ENCODE peak calls at places on chromosomes 16 and 17, in nine cellular contexts. B is brain microvascular endothelial cell, P is tibial artery, L is kidney epithelial cell, D is AG04450, Q is lung, R is MCF 10A, K is ovary, Y is bronchial epithelial cell. C is an unnamed sample.

GRCh38 chr17:20085283-20085875 is 76.2 kb downstream of the SPECC1 start:
- DNase-seq in B (no peak), P (no peak), L (no peak), D (no peak), Q (no peak), R (no peak), K (no peak), Y (no peak), C (no peak)

GRCh38 chr17:65987988-65988387 is 203.9 kb downstream of the CEP112 start:
- DNase-seq in B (peak), P (no peak), L (no peak), D (peak), Q (no peak), R (peak), K (no peak), Y (peak), C (no peak)

GRCh38 chr17:58760248-58760647 is 4.6 kb downstream of the PPM1E start:
- DNase-seq in B (no peak), P (no peak), L (no peak), D (no peak), Q (no peak), R (no peak), K (no peak), Y (no peak), C (no peak)

GRCh38 chr16:72111653-72112451 is 18.2 kb downstream of the DHX38 start:
- DNase-seq in B (no peak), P (no peak), L (no peak), D (no peak), Q (no peak), R (no peak), K (no peak), Y (peak), C (no peak)

GRCh38 chr17:29216856-29217255 is 29.8 kb upstream of the CRYBA1 start:
- DNase-seq in B (no peak), P (no peak), L (no peak), D (no peak), Q (no peak), R (peak), K (no peak), Y (peak), C (no peak)

GRCh38 chr17:32341857-32342602 is at the start of gene C17orf75:
- DNase-seq in B (peak), P (peak), L (no peak), D (no peak), Q (peak), R (peak), K (peak), Y (peak), C (peak)

GRCh38 chr16:64841482-64841881 is 280.4 kb downstream of the CDH11 start:
- DNase-seq in B (no peak), P (no peak), L (no peak), D (no peak), Q (no peak), R (no peak), K (no peak), Y (no peak), C (no peak)

GRCh38 chr16:4660454-4661007 is 32.8 kb upstream of the NUDT16L1 start:
- DNase-seq in B (peak), P (no peak), L (peak), D (no peak), Q (peak), R (no peak), K (peak), Y (peak), C (no peak)

GRCh38 chr16:89841275-89841674 is 13.0 kb downstream of the SPIRE2 start:
- DNase-seq in B (no peak), P (no peak), L (no peak), D (no peak), Q (no peak), R (no peak), K (no peak), Y (no peak), C (no peak)

GRCh38 chr17:35245196-35245486 is 2.3 kb downstream of the SLFN5 start:
- DNase-seq in B (peak), P (no peak), L (peak), D (peak), Q (no peak), R (peak), K (no peak), Y (peak), C (no peak)

GRCh38 chr16:80573700-80574120 is 32.9 kb downstream of the DYNLRB2 start:
- DNase-seq in B (no peak), P (no peak), L (no peak), D (no peak), Q (no peak), R (no peak), K (no peak), Y (no peak), C (no peak)

GRCh38 chr17:4980644-4981216 is 6.7 kb downstream of the CAMTA2 start:
- DNase-seq in B (peak), P (no peak), L (no peak), D (no peak), Q (no peak), R (peak), K (no peak), Y (peak), C (no peak)

GRCh38 chr17:45248132-45248936 is 13.6 kb downstream of the SPATA32 start:
- DNase-seq in B (no peak), P (no peak), L (no peak), D (no peak), Q (peak), R (peak), K (peak), Y (peak), C (peak)

GRCh38 chr17:9386401-9386800 is 189.2 kb downstream of the STX8 start:
- DNase-seq in B (peak), P (no peak), L (peak), D (no peak), Q (no peak), R (peak), K (no peak), Y (peak), C (no peak)

GRCh38 chr17:60110586-60110985 is 31.9 kb upstream of the HEATR6 start:
- DNase-seq in B (no peak), P (no peak), L (no peak), D (no peak), Q (no peak), R (no peak), K (no peak), Y (no peak), C (no peak)

GRCh38 chr17:64038331-64039105 is 18.1 kb upstream of the ICAM2 start:
- DNase-seq in B (no peak), P (no peak), L (no peak), D (no peak), Q (no peak), R (no peak), K (no peak), Y (no peak), C (no peak)

GRCh38 chr16:68519225-68519745 is 19.8 kb upstream of the ZFP90 start:
- DNase-seq in B (no peak), P (no peak), L (no peak), D (no peak), Q (no peak), R (no peak), K (no peak), Y (no peak), C (no peak)

GRCh38 chr17:47778184-47778635 is 43.4 kb downstream of the OSBPL7 start:
- DNase-seq in B (no peak), P (no peak), L (no peak), D (no peak), Q (no peak), R (no peak), K (no peak), Y (no peak), C (no peak)
- TF ChIP-seq CTCF in B (no peak), P (no peak), L (no peak), D (no peak), Q (no peak), R (no peak), K (no peak), Y (no peak), C (no peak)

GRCh38 chr16:87570938-87571867 is 31.1 kb upstream of the JPH3 start:
- DNase-seq in B (no peak), P (peak), L (no peak), D (no peak), Q (peak), R (peak), K (peak), Y (peak), C (no peak)
- TF ChIP-seq CTCF in B (peak), P (peak), L (peak), D (peak), Q (no peak), R (peak), K (peak), Y (peak), C (peak)

GRCh38 chr17:49845210-49845782 is 2.6 kb downstream of the TAC4 start:
- DNase-seq in B (no peak), P (peak), L (no peak), D (no peak), Q (no peak), R (no peak), K (peak), Y (no peak), C (no peak)

GRCh38 chr17:49836111-49837030 is 11.5 kb downstream of the TAC4 start:
- DNase-seq in B (peak), P (no peak), L (peak), D (no peak), Q (peak), R (no peak), K (no peak), Y (peak), C (no peak)

GRCh38 chr17:49842846-49843245 is 5.0 kb downstream of the TAC4 start:
- DNase-seq in B (no peak), P (no peak), L (no peak), D (no peak), Q (no peak), R (no peak), K (no peak), Y (no peak), C (no peak)

GRCh38 chr17:49843774-49844350 is 4.0 kb downstream of the TAC4 start:
- DNase-seq in B (no peak), P (no peak), L (no peak), D (no peak), Q (no peak), R (peak), K (no peak), Y (no peak), C (no peak)

DNA sequence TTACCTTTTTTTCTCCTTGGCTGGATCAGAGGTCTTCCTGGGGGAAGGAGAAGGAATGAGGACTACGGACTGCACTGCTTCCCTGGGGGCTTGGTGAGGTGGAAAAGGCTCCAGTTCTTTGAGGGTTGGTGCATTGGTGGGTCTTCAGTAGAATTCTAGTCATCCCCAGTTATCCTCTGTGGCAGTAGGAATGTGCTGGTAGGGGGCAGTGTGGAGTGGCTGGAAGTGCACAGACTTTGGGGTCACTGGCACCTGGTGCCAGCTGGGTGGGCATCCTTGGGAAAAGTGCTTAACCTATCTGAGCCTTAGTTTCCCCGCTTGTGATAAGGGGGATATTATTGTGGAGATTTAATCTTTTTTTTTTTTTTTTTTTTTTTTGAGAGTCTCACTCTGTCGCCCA is 6.3 kb downstream of the TAC4 start:
- DNase-seq in B (no peak), P (no peak), L (no peak), D (no peak), Q (no peak), R (no peak), K (no peak), Y (no peak), C (no peak)
- TF ChIP-seq CTCF in B (peak), P (no peak), L (no peak), D (no peak), Q (no peak), R (no peak), K (no peak), Y (peak), C (no peak)

GRCh38 chr16:27817038-27817437 is 246.5 kb downstream of the GSG1L start:
- DNase-seq in B (no peak), P (peak), L (no peak), D (no peak), Q (no peak), R (no peak), K (no peak), Y (no peak), C (no peak)

GRCh38 chr16:27818231-27818630 is 245.3 kb downstream of the GSG1L start:
- DNase-seq in B (no peak), P (no peak), L (no peak), D (no peak), Q (no peak), R (no peak), K (no peak), Y (no peak), C (no peak)

GRCh38 chr16:27819881-27820610 is 243.5 kb downstream of the GSG1L start:
- DNase-seq in B (no peak), P (no peak), L (no peak), D (no peak), Q (no peak), R (no peak), K (no peak), Y (no peak), C (no peak)

GRCh38 chr16:27820646-27821345 is 242.7 kb downstream of the GSG1L start:
- DNase-seq in B (no peak), P (no peak), L (no peak), D (no peak), Q (no peak), R (no peak), K (no peak), Y (no peak), C (no peak)

GRCh38 chr16:27819356-27819755 is 244.2 kb downstream of the GSG1L start:
- DNase-seq in B (no peak), P (no peak), L (no peak), D (no peak), Q (no peak), R (no peak), K (no peak), Y (no peak), C (no peak)
- TF ChIP-seq CTCF in B (no peak), P (no peak), L (no peak), D (no peak), Q (no peak), R (no peak), K (no peak), Y (no peak), C (no peak)

DNA sequence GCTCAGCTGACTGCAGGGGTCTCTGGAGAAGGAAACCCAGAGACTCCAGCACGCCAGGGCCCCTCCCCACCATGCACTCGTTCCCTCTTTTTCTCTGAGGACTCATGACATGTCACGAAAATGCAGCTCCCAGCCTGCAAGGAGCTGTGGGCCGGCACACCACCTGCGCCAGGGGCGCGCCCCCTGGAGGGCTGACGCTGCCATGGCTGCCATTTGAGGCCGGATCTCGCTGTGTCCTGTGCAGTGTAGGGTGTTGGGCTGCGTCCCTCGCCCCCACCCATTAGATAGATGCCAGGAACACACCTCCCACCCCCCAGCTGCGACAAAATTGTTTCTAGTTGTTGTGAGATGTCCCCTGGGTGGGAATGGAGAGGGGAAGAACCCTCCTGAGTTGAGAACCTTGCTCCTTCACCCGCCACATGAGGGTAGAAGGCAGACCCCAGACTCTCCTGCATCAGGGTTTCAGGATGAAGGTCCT is 8.2 kb downstream of the SYNGR2 start:
- DNase-seq in B (peak), P (peak), L (no peak), D (no peak), Q (peak), R (peak), K (peak), Y (peak), C (peak)
- TF ChIP-seq CTCF in B (peak), P (peak), L (peak), D (peak), Q (peak), R (peak), K (peak), Y (peak), C (peak)

GRCh38 chr17:75842963-75843576 is 1.1 kb downstream of the UNC13D start:
- DNase-seq in B (no peak), P (no peak), L (no peak), D (no peak), Q (no peak), R (no peak), K (no peak), Y (no peak), C (no peak)
- TF ChIP-seq CTCF in B (no peak), P (no peak), L (no peak), D (no peak), Q (no peak), R (no peak), K (no peak), Y (no peak), C (no peak)

DNA sequence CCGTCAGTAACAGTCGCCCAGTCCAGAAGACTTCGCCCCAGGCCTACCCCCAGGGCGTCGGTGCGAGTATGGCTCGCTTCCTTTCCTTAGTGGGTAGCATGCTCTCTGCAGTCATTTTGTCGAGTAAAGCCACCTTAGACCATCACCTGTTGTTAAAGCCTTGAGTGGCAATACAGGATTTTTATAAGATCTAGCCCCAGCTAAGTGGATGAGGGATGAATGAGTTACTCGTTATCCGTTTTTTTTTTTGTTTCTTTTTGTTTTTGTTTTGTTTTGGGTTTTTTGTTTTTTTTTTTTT is 322 bp upstream of the KLHL11 start:
- DNase-seq in B (no peak), P (no peak), L (no peak), D (no peak), Q (no peak), R (no peak), K (no peak), Y (no peak), C (no peak)
- TF ChIP-seq CTCF in B (peak), P (no peak), L (no peak), D (no peak), Q (no peak), R (no peak), K (no peak), Y (no peak), C (no peak)

GRCh38 chr16:66054095-66054494 is 312.4 kb upstream of the CDH5 start:
- DNase-seq in B (no peak), P (no peak), L (no peak), D (no peak), Q (no peak), R (no peak), K (no peak), Y (no peak), C (no peak)
- TF ChIP-seq CTCF in B (no peak), P (no peak), L (no peak), D (no peak), Q (no peak), R (no peak), K (no peak), Y (no peak), C (no peak)

GRCh38 chr16:8935989-8936388 is 27.7 kb downstream of the USP7 start:
- DNase-seq in B (no peak), P (no peak), L (no peak), D (no peak), Q (no peak), R (peak), K (no peak), Y (no peak), C (no peak)
- TF ChIP-seq CTCF in B (peak), P (no peak), L (no peak), D (no peak), Q (no peak), R (no peak), K (no peak), Y (peak), C (no peak)

C was measured in mesothelial cell of epicardium.